ENCODE peak calls at places on chromosomes 3 and 15, in nine cellular contexts. S, V, J, N, M, B, L, D and A are unnamed samples.
A peak's percentile ranks its signal among the peaks of the same experiment; 100 is the strongest.

GRCh38 chr15:27983496-27983895 is 115.6 kb downstream of the OCA2 start:
- DNase-seq in S (no peak), V (no peak), J (no peak), N (no peak), M (no peak), B (no peak), L (no peak), D (peak; percentile 8), A (no peak)

GRCh38 chr15:82768414-82769081 is 37.3 kb downstream of the FSD2 start:
- DNase-seq in S (no peak), V (no peak), J (no peak), N (no peak), M (no peak), B (no peak), L (no peak), D (no peak), A (no peak)

GRCh38 chr3:134366221-134366927 is 7.9 kb downstream of the AMOTL2 start:
- DNase-seq in S (no peak), V (no peak), J (no peak), N (no peak), M (no peak), B (no peak), L (no peak), D (no peak), A (no peak)

GRCh38 chr3:187665764-187666402 is 4.3 kb downstream of the SST start:
- DNase-seq in S (no peak), V (no peak), J (no peak), N (no peak), M (no peak), B (no peak), L (no peak), D (no peak), A (no peak)

GRCh38 chr3:159200176-159200575 is 398.3 kb downstream of the MFSD1 start:
- DNase-seq in S (no peak), V (no peak), J (peak; percentile 65), N (no peak), M (no peak), B (no peak), L (no peak), D (no peak), A (peak; percentile 47)

GRCh38 chr3:165206454-165207266 is 10.5 kb upstream of the SLITRK3 start:
- DNase-seq in S (peak; percentile 90), V (peak; percentile 57), J (peak; percentile 30), N (peak; percentile 73), M (peak; percentile 78), B (peak; percentile 54), L (no peak), D (peak; percentile 88), A (peak; percentile 38)

GRCh38 chr15:57619746-57620145 is 28.0 kb downstream of the MYZAP start:
- DNase-seq in S (no peak), V (no peak), J (no peak), N (no peak), M (no peak), B (no peak), L (no peak), D (no peak), A (no peak)

GRCh38 chr3:48507256-48508061 is 3.5 kb upstream of the SHISA5 start:
- DNase-seq in S (peak; percentile 37), V (peak; percentile 68), J (no peak), N (peak; percentile 75), M (peak; percentile 69), B (peak; percentile 84), L (peak; percentile 68), D (peak; percentile 82), A (no peak)

GRCh38 chr3:168714609-168715240 is 619.0 kb upstream of the GOLIM4 start:
- DNase-seq in S (no peak), V (no peak), J (no peak), N (no peak), M (no peak), B (no peak), L (no peak), D (no peak), A (no peak)

GRCh38 chr15:52378746-52379394 is 83.3 kb upstream of the MYO5C start:
- DNase-seq in S (no peak), V (no peak), J (no peak), N (no peak), M (no peak), B (no peak), L (no peak), D (no peak), A (no peak)

GRCh38 chr3:195754141-195754540 is 33.4 kb downstream of the MUC20 start:
- DNase-seq in S (no peak), V (no peak), J (no peak), N (no peak), M (no peak), B (no peak), L (no peak), D (no peak), A (no peak)